ENCODE peak calls at places on chromosomes 4 and X, in seven cellular contexts. H is upper lobe of right lung; Q is HCEC 1CT; X is NCI-H774; G is activated CD4-positive, alpha-beta T cell treated with anti-CD3 and anti-CD28 coated beads, Interleukin-2, amount 10 ng/mL, durations not matched to agents 7 days and 5 days; Z is AG20443; R is stimulated activated CD8-positive, alpha-beta memory T cell treated with anti-CD3 and anti-CD28 coated beads, Interleukin-4, amount 100 ng/mL, for 4 hours. D is an unnamed sample.

GRCh38 chrX:140971385-140971784 is 31.0 kb upstream of the SPANXB1 start:
- DNase-seq in Q (peak; percentile 1), X (no peak), G (no peak), Z (no peak), H (no peak), R (no peak), D (no peak)

GRCh38 chrX:16633754-16634153 is 16.2 kb upstream of the S100G start:
- DNase-seq in X (no peak), Q (peak; percentile 5), H (no peak), G (no peak), R (no peak), Z (no peak), D (no peak)

GRCh38 chr4:83221897-83222441 is 62.6 kb downstream of the COQ2 start:
- DNase-seq in G (no peak), Z (no peak), R (no peak), Q (no peak), H (no peak), X (no peak), D (no peak)

GRCh38 chr4:94390804-94391410 is 48.3 kb upstream of the HPGDS start:
- DNase-seq in Z (peak; percentile 23), H (no peak), G (peak; percentile 35), Q (no peak), X (no peak), R (no peak), D (no peak)

GRCh38 chr4:88021824-88022223 is 14.4 kb downstream of the PKD2 start:
- DNase-seq in Z (no peak), R (no peak), Q (no peak), G (no peak), H (no peak), X (no peak), D (no peak)

GRCh38 chr4:337143-337931 is at the start of gene ZNF141:
- DNase-seq in R (peak; percentile 74), H (peak; percentile 96), G (peak; percentile 95), Q (peak; percentile 90), X (peak; percentile 98), Z (peak; percentile 99), D (peak; percentile 94)

GRCh38 chrX:137574102-137574783 is 8.3 kb downstream of the ZIC3 start:
- DNase-seq in R (no peak), G (no peak), Q (no peak), Z (no peak), H (no peak), X (no peak), D (no peak)

GRCh38 chr4:137819964-137820383 is 287.7 kb upstream of the PCDH18 start:
- DNase-seq in H (no peak), Z (peak; percentile 29), R (no peak), G (no peak), X (no peak), Q (peak; percentile 53), D (no peak)

GRCh38 chrX:97751735-97752134 is 868.0 kb downstream of the RPA4 start:
- DNase-seq in G (no peak), X (no peak), Z (no peak), H (no peak), Q (no peak), R (no peak), D (no peak)

GRCh38 chrX:39162322-39162721 is 361.1 kb downstream of the MID1IP1 start:
- DNase-seq in Q (no peak), X (no peak), Z (peak; percentile 20), H (peak; percentile 67), G (peak; percentile 10), R (no peak), D (no peak)

GRCh38 chr4:88791274-88791673 is 93.6 kb upstream of the NAP1L5 start:
- DNase-seq in Q (peak; percentile 4), Z (peak; percentile 26), H (no peak), R (no peak), G (no peak), X (no peak), D (no peak)

GRCh38 chr4:7193040-7193958 is 961 bp downstream of the SORCS2 start:
- DNase-seq in X (no peak), Q (no peak), R (no peak), G (no peak), H (peak; percentile 71), Z (peak; percentile 37), D (no peak)

GRCh38 chr4:38605794-38606586 is 58.0 kb upstream of the KLF3 start:
- DNase-seq in G (no peak), Q (no peak), H (no peak), R (no peak), X (peak; percentile 13), Z (peak; percentile 29), D (no peak)

GRCh38 chr4:15238720-15239119 is 189.1 kb upstream of the C1QTNF7 start:
- DNase-seq in G (peak; percentile 23), X (no peak), H (no peak), Q (peak; percentile 58), R (no peak), Z (peak; percentile 78), D (no peak)

GRCh38 chr4:6938758-6939201 is 29.2 kb downstream of the TBC1D14 start:
- DNase-seq in Z (no peak), R (no peak), Q (no peak), X (no peak), H (peak; percentile 79), G (no peak), D (peak; percentile 44)